ENCODE peak calls at places on chromosomes 1 and 21, in eight cellular contexts. P is heart right ventricle, N is AG09309, M is PC-3, X is fibroblast of the aortic adventitia, G is endodermal cell, Y is psoas muscle, O is PC-9. I is an unnamed sample.
A peak's percentile ranks its signal among the peaks of the same experiment; 100 is the strongest.

GRCh38 chr1:183543619-183544204 is 46.5 kb downstream of the NCF2 start:
- DNase-seq in P (no peak), N (peak; percentile 34), M (peak; percentile 66), X (peak; percentile 80), G (no peak), Y (no peak), O (peak; percentile 7), I (no peak)

GRCh38 chr1:97243973-97244560 is 522.5 kb downstream of the PTBP2 start:
- DNase-seq in P (no peak), N (no peak), M (peak; percentile 49), X (peak; percentile 40), G (no peak), Y (no peak), O (no peak), I (no peak)

GRCh38 chr1:16984717-16985116 is 4.3 kb upstream of the MFAP2 start:
- DNase-seq in P (peak; percentile 60), N (peak; percentile 52), M (peak; percentile 98), X (peak; percentile 97), G (no peak), Y (peak; percentile 84), O (peak; percentile 81), I (no peak)

GRCh38 chr1:197918815-197919522 is 1.8 kb downstream of the LHX9 start:
- DNase-seq in P (no peak), N (no peak), M (no peak), X (no peak), G (no peak), Y (no peak), O (no peak), I (no peak)

GRCh38 chr1:17239420-17239819 is 9.5 kb upstream of the PADI3 start:
- DNase-seq in P (no peak), N (peak; percentile 64), M (peak; percentile 79), X (peak; percentile 95), G (peak; percentile 94), Y (peak; percentile 33), O (peak; percentile 74), I (peak; percentile 57)

GRCh38 chr21:44425895-44426662 is 29.2 kb upstream of the LRRC3 start:
- DNase-seq in P (no peak), N (no peak), M (no peak), X (no peak), G (peak; percentile 36), Y (peak; percentile 18), O (no peak), I (no peak)

GRCh38 chr1:83917961-83918360 is 81.0 kb downstream of the TTLL7 start:
- DNase-seq in P (no peak), N (no peak), M (no peak), X (no peak), G (no peak), Y (no peak), O (no peak), I (no peak)

GRCh38 chr1:54849219-54850081 is 37.5 kb downstream of the DHCR24 start:
- DNase-seq in P (no peak), N (no peak), M (no peak), X (peak; percentile 83), G (peak; percentile 37), Y (no peak), O (no peak), I (no peak)

GRCh38 chr1:66336641-66336991 is 197.3 kb upstream of the SGIP1 start:
- DNase-seq in P (no peak), N (no peak), M (no peak), X (no peak), G (no peak), Y (no peak), O (no peak), I (no peak)

GRCh38 chr1:66335125-66335524 is 198.8 kb upstream of the SGIP1 start:
- DNase-seq in P (no peak), N (no peak), M (no peak), X (no peak), G (no peak), Y (no peak), O (no peak), I (no peak)

GRCh38 chr1:66337249-66337648 is 196.7 kb upstream of the SGIP1 start:
- DNase-seq in P (no peak), N (no peak), M (no peak), X (no peak), G (no peak), Y (no peak), O (no peak), I (no peak)

GRCh38 chr1:66334311-66334710 is 199.6 kb upstream of the SGIP1 start:
- DNase-seq in P (no peak), N (no peak), M (no peak), X (no peak), G (no peak), Y (no peak), O (no peak), I (no peak)

GRCh38 chr1:66335859-66336640 is 197.9 kb upstream of the SGIP1 start:
- DNase-seq in P (peak; percentile 50), N (no peak), M (no peak), X (peak; percentile 52), G (peak; percentile 48), Y (peak; percentile 86), O (no peak), I (no peak)
- TF ChIP-seq CTCF in P (no peak), N (no peak), M (no peak), X (no peak), G (no peak), Y (no peak), O (no peak), I (no peak)

GRCh38 chr1:24745711-24746582 is 700 bp downstream of the CLIC4 start:
- DNase-seq in P (peak; percentile 38), N (no peak), M (peak; percentile 71), X (peak; percentile 89), G (peak; percentile 68), Y (peak; percentile 66), O (no peak), I (no peak)

GRCh38 chr1:24744911-24745710 is at the start of gene CLIC4:
- DNase-seq in P (peak; percentile 100), N (peak; percentile 96), M (peak; percentile 99), X (peak; percentile 98), G (peak; percentile 100), Y (peak; percentile 100), O (peak; percentile 100), I (peak; percentile 89)

GRCh38 chr1:24749886-24750285 is 4.6 kb downstream of the CLIC4 start:
- DNase-seq in P (no peak), N (no peak), M (no peak), X (no peak), G (no peak), Y (no peak), O (no peak), I (no peak)

GRCh38 chr1:24749257-24749656 is 4.0 kb downstream of the CLIC4 start:
- DNase-seq in P (no peak), N (no peak), M (no peak), X (no peak), G (no peak), Y (no peak), O (no peak), I (no peak)

DNA sequence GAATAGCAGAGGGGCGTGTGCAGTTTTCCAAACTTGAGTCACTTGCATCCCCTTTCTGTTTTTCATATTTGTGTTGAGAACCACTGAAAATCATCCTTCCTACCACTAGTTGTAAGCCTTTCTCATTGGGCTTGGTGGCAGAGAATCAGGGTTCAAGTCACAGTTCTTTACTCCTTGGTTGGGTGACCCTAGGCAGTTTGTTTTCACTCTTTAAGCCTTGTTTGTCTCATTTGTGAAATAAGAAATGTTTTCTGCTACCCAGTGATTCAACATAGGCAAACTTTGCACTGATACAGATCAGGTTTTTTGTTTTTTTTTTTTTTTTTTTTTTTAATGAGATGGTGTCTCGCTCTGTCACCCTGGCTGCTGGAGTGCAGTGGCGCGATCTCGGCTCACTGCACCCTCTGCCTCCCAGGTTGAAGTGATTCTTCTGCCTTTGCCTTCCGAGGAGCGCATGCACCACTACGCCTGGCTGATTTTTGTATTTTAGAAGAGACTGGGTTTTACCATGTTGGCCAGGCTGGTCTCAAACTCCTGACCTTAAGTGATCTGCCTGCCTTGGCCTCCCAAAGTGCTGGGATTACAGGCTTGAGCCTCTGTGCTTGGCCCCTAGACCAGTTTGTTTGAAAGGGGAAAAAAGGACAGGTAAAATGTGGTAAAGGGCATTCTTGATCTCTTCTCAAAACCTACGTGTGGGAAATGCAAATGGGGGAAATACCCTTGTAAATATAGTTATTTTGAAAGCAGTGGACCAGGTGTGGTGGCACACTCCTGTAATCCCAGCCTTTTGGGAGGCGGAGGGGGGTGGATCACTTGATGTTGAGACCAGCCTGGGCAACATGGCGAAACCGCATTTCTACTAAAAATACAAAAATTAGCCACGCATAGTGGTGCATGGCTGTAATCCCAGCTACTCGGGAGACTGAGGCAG is 3.2 kb downstream of the CLIC4 start:
- DNase-seq in P (no peak), N (no peak), M (no peak), X (peak; percentile 33), G (peak; percentile 31), Y (no peak), O (no peak), I (no peak)
- H3K4me3 ChIP-seq in P (peak overlapping the region; percentile 96), N (peak overlapping the region; percentile 67), M (no peak overlapping the region), X (peak overlapping the region; percentile 93), G (peak overlapping the region; percentile 91), Y (peak overlapping the region; percentile 82), O (no peak overlapping the region), I (no peak overlapping the region)

GRCh38 chr1:23799255-23799569 is 1.3 kb downstream of the GALE start:
- DNase-seq in P (no peak), N (no peak), M (no peak), X (no peak), G (no peak), Y (no peak), O (no peak), I (no peak)

GRCh38 chr1:23799570-23800395 is 771 bp downstream of the GALE start:
- DNase-seq in P (peak; percentile 52), N (no peak), M (peak; percentile 91), X (peak; percentile 34), G (peak; percentile 88), Y (peak; percentile 67), O (peak; percentile 93), I (peak; percentile 86)

GRCh38 chr1:23800396-23801337 is at the start of gene GALE:
- DNase-seq in P (peak; percentile 98), N (peak; percentile 67), M (peak; percentile 93), X (peak; percentile 91), G (peak; percentile 93), Y (peak; percentile 99), O (peak; percentile 93), I (peak; percentile 74)

GRCh38 chr1:23797478-23798448 is 2.8 kb downstream of the GALE start:
- DNase-seq in P (no peak), N (no peak), M (no peak), X (no peak), G (no peak), Y (no peak), O (no peak), I (no peak)

GRCh38 chr1:23798662-23799142 is 1.9 kb downstream of the GALE start:
- DNase-seq in P (no peak), N (no peak), M (no peak), X (no peak), G (peak; percentile 70), Y (peak; percentile 54), O (no peak), I (no peak)
- TF ChIP-seq CTCF in P (no peak), N (no peak), M (no peak), X (no peak), G (peak; percentile 59), Y (no peak), O (no peak), I (no peak)

GRCh38 chr21:42655797-42656770 is 2.7 kb downstream of the PDE9A start:
- DNase-seq in P (no peak), N (no peak), M (peak; percentile 86), X (no peak), G (peak; percentile 83), Y (no peak), O (peak; percentile 69), I (no peak)

GRCh38 chr21:42652527-42653491 is 612 bp upstream of the PDE9A start:
- DNase-seq in P (peak; percentile 65), N (no peak), M (peak; percentile 41), X (no peak), G (peak; percentile 87), Y (peak; percentile 80), O (peak; percentile 72), I (no peak)

GRCh38 chr21:42653492-42654061 is at the start of gene PDE9A:
- DNase-seq in P (peak; percentile 36), N (no peak), M (no peak), X (no peak), G (peak; percentile 88), Y (peak; percentile 55), O (peak; percentile 20), I (no peak)

GRCh38 chr21:42654913-42655796 is 1.7 kb downstream of the PDE9A start:
- DNase-seq in P (no peak), N (no peak), M (no peak), X (no peak), G (no peak), Y (no peak), O (no peak), I (no peak)

GRCh38 chr21:42654179-42654912 is 925 bp downstream of the PDE9A start:
- DNase-seq in P (no peak), N (no peak), M (no peak), X (no peak), G (peak; percentile 76), Y (peak; percentile 24), O (peak; percentile 14), I (no peak)
- H3K4me3 ChIP-seq in P (peak overlapping the region; percentile 74), N (no peak overlapping the region), M (peak overlapping the region; percentile 29), X (no peak overlapping the region), G (peak overlapping the region; percentile 96), Y (peak overlapping the region; percentile 66), O (peak overlapping the region; percentile 73), I (peak overlapping the region; percentile 35)

I was measured in kidney epithelial cell.